ENCODE peak calls at places on chromosomes 1 and 21, in seven cellular contexts. V is cardiac fibroblast; U is M059J; A is activated CD8-positive, alpha-beta memory T cell treated with anti-CD3 and anti-CD28 coated beads, Interleukin-2, amount 50 U/mL, for 4 hours; R is AG04449; B is activated T-cell treated with anti-CD3 and anti-CD28 coated beads for 1 hour; S is GM12865. O is an unnamed sample.

GRCh38 chr1:24908591-24909259 is 21.4 kb downstream of the RUNX3 start:
- DNase-seq in V (no peak), U (no peak), A (no peak), R (no peak), B (no peak), S (no peak), O (no peak)

GRCh38 chr21:27154451-27155129 is 187.7 kb upstream of the ADAMTS5 start:
- DNase-seq in V (peak; percentile 77), U (no peak), A (no peak), R (no peak), B (no peak), S (no peak), O (no peak)

GRCh38 chr1:203797948-203798347 is 2.5 kb downstream of the ZBED6 start:
- DNase-seq in V (no peak), U (peak; percentile 58), A (no peak), R (no peak), B (no peak), S (no peak), O (no peak)

GRCh38 chr1:176996455-176997090 is 167.9 kb downstream of the ASTN1 start:
- DNase-seq in V (peak; percentile 12), U (no peak), A (no peak), R (no peak), B (no peak), S (no peak), O (no peak)

GRCh38 chr1:30668546-30669327 is 54.6 kb downstream of the MATN1 start:
- DNase-seq in V (no peak), U (peak; percentile 59), A (no peak), R (no peak), B (no peak), S (no peak), O (no peak)

GRCh38 chr1:176801553-176802020 is 338.6 kb downstream of the PAPPA2 start:
- DNase-seq in V (no peak), U (no peak), A (no peak), R (no peak), B (no peak), S (no peak), O (no peak)

GRCh38 chr1:160522622-160523345 is at the start of gene SLAMF6:
- DNase-seq in V (no peak), U (no peak), A (peak; percentile 46), R (no peak), B (peak; percentile 33), S (peak; percentile 80), O (no peak)

GRCh38 chr1:111568160-111568559 is 51.4 kb upstream of the RAP1A start:
- DNase-seq in V (no peak), U (no peak), A (no peak), R (no peak), B (no peak), S (no peak), O (no peak)

GRCh38 chr1:182889997-182890396 is 50.9 kb downstream of the DHX9 start:
- DNase-seq in V (no peak), U (peak; percentile 18), A (no peak), R (no peak), B (no peak), S (peak; percentile 20), O (no peak)

O was measured in epithelial cell of proximal tubule.